ENCODE peak calls at places on chromosomes 7 and 10, in six cellular contexts. P is mammary epithelial cell; J is AG04450; H is fibroblast of mammary gland; V is ovary; X is CD4-positive, alpha-beta T cell. K is an unnamed sample.

GRCh38 chr7:129828989-129829676 is 123.6 kb downstream of the UBE2H start:
- DNase-seq in H (peak; percentile 37), X (no peak), J (no peak), V (no peak), P (peak; percentile 31), K (peak; percentile 63)

GRCh38 chr10:29473411-29474100 is 161.2 kb downstream of the SVIL start:
- DNase-seq in X (no peak), P (no peak), J (no peak), V (no peak), H (no peak), K (no peak)

GRCh38 chr7:108385834-108386422 is 70.3 kb downstream of the NRCAM start:
- DNase-seq in P (no peak), V (no peak), J (no peak), X (no peak), H (no peak), K (no peak)

GRCh38 chr10:14684363-14684762 is 90.3 kb downstream of the FAM107B start:
- DNase-seq in V (no peak), X (no peak), P (no peak), J (no peak), H (peak; percentile 11), K (no peak)

GRCh38 chr10:62699148-62699547 is 105.4 kb upstream of the ADO start:
- DNase-seq in J (no peak), H (peak; percentile 1), P (no peak), V (no peak), X (no peak), K (no peak)

GRCh38 chr10:118835682-118836326 is 81.0 kb upstream of the CACUL1 start:
- DNase-seq in J (no peak), H (peak; percentile 63), V (peak; percentile 45), X (no peak), P (peak; percentile 96), K (peak; percentile 97)

GRCh38 chr7:1100886-1101579 is 13.1 kb downstream of the GPER1 start:
- DNase-seq in P (no peak), X (no peak), V (no peak), J (no peak), H (no peak), K (no peak)

GRCh38 chr7:130639391-130639790 is 29.2 kb downstream of the COPG2 start:
- DNase-seq in P (no peak), V (no peak), H (peak; percentile 8), J (no peak), X (no peak), K (no peak)

GRCh38 chr7:117202511-117202910 is 120.3 kb downstream of the WNT2 start:
- DNase-seq in J (no peak), V (no peak), P (peak; percentile 12), X (no peak), H (peak; percentile 61), K (peak; percentile 42)

GRCh38 chr10:30228638-30229037 is 120.4 kb downstream of the MTPAP start:
- DNase-seq in J (no peak), P (no peak), V (no peak), X (no peak), H (no peak), K (no peak)

DNA sequence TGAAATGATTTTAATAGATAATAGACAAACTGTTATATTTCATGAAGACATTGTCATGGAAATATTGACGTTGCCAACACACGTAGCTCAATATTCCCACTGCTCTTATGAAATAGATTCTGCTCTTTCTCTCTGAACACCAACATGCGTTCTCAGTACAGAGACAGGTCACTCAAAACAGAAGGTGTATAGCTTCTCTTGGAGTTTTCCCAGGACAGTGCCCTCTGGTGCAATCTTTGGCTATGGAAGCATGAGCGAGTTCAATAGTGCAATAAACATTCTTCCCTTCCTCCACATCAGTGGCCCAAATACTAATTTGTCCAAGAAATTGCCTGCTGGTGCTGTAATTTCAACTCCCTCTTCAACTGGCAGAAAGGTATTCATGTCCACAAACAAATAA is 145.3 kb downstream of the MAGI2 start:
- DNase-seq in J (no peak), P (peak; percentile 40), H (peak; percentile 39), V (no peak), X (no peak), K (peak; percentile 31)
- TF ChIP-seq CTCF in J (no peak), P (peak; percentile 21), H (peak; percentile 17), V (no peak), X (no peak), K (peak; percentile 21)

GRCh38 chr10:84352251-84352842 is 24.0 kb downstream of the CCSER2 start:
- DNase-seq in X (peak; percentile 48), H (peak; percentile 71), V (no peak), J (no peak), P (peak; percentile 62), K (peak; percentile 77)
- TF ChIP-seq CTCF in X (peak; percentile 70), H (peak; percentile 94), V (peak; percentile 17), J (peak; percentile 78), P (peak; percentile 93), K (peak; percentile 78)

GRCh38 chr7:36082910-36083309 is 70.1 kb upstream of the EEPD1 start:
- DNase-seq in J (no peak), H (no peak), P (no peak), V (no peak), X (no peak), K (no peak)
- TF ChIP-seq CTCF in J (peak; percentile 1), H (no peak), P (no peak), V (no peak), X (no peak), K (no peak)

GRCh38 chr7:158407581-158408331 is 179.9 kb downstream of the PTPRN2 start:
- DNase-seq in J (no peak), V (no peak), H (peak; percentile 40), X (no peak), P (peak; percentile 11), K (peak; percentile 75)
- TF ChIP-seq CTCF in J (no peak), V (no peak), H (peak; percentile 8), X (no peak), P (peak; percentile 23), K (peak; percentile 61)

GRCh38 chr7:45102785-45103712 is 8.4 kb downstream of the TBRG4 start:
- DNase-seq in X (no peak), H (no peak), P (no peak), V (no peak), J (no peak), K (no peak)
- TF ChIP-seq CTCF in X (no peak), H (no peak), P (no peak), V (no peak), J (no peak), K (no peak)

GRCh38 chr10:91816986-91817385 is 18.8 kb downstream of the TNKS2 start:
- DNase-seq in H (no peak), X (no peak), P (no peak), V (no peak), J (no peak), K (no peak)

GRCh38 chr10:91813251-91813650 is 15.0 kb downstream of the TNKS2 start:
- DNase-seq in H (no peak), P (no peak), V (no peak), J (no peak), X (no peak), K (no peak)
- TF ChIP-seq CTCF in H (no peak), P (no peak), V (no peak), J (no peak), X (no peak), K (no peak)

GRCh38 chr7:42186181-42186580 is 50.8 kb downstream of the GLI3 start:
- DNase-seq in H (no peak), J (no peak), V (no peak), P (no peak), X (no peak), K (peak; percentile 18)
- TF ChIP-seq CTCF in H (peak; percentile 46), J (peak; percentile 39), V (no peak), P (peak; percentile 45), X (no peak), K (peak; percentile 65)

DNA sequence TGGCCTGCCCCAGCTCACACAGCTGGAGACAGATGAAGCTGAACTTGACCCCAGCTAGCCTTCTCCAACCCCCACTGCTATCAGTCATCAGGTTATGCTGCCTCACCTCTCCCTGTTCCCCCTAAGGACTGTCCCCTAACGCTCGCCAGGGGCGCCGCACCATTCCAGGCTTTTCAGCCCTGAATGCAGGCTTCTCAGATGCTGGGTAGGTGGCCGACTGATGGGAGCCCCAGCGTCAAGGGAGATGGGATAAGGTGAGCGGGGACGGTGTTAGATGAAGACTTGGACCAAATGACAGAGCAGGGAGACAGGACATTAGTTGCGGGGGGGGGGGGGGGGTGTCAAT is 15.8 kb upstream of the OPALIN start:
- DNase-seq in X (no peak), H (no peak), J (no peak), P (no peak), V (no peak), K (no peak)
- TF ChIP-seq CTCF in X (no peak), H (no peak), J (no peak), P (no peak), V (no peak), K (no peak)

DNA sequence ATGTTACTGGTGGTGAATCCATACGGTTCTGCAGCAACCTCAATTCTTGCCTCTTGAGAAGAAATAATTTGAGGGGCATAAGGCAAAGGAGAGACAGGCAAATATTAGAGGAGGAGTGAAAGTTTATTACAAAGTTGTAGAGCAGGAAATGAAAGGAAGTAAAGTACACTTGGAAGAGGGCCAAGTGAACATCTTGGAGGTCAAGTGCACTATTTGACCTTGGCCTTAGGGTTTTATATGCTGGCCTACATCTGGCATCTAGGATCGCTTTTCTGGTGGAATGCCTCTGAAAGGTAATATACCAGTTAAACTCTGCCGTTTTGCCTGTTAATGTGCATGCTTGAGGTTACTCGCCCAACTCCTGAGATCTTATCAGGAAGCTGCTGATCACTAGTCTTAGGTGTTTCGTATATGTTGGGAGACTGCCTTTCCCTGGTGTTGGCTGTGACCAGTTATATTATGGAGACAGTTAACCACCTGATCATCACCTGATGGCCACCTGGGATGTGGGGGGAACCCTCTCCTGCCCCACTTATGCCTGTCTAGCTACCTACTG is 66.1 kb upstream of the CYP2C18 start:
- DNase-seq in H (no peak), V (no peak), P (peak; percentile 14), X (no peak), J (no peak), K (no peak)
- TF ChIP-seq CTCF in H (no peak), V (no peak), P (no peak), X (no peak), J (no peak), K (no peak)

GRCh38 chr7:138074121-138074520 is 2.1 kb upstream of the AKR1D1 start:
- DNase-seq in P (peak; percentile 65), X (no peak), H (no peak), J (no peak), V (no peak), K (peak; percentile 80)

GRCh38 chr7:138075350-138075749 is 909 bp upstream of the AKR1D1 start:
- DNase-seq in V (no peak), P (no peak), J (no peak), H (no peak), X (no peak), K (no peak)

GRCh38 chr7:138077809-138078208 is 1.6 kb downstream of the AKR1D1 start:
- DNase-seq in P (peak; percentile 30), H (no peak), X (no peak), J (no peak), V (no peak), K (peak; percentile 66)

GRCh38 chr7:138074540-138074939 is 1.7 kb upstream of the AKR1D1 start:
- DNase-seq in J (no peak), V (no peak), X (no peak), H (no peak), P (peak; percentile 13), K (peak; percentile 28)

GRCh38 chr7:138076196-138076595 is at the start of gene AKR1D1:
- DNase-seq in H (no peak), V (no peak), P (no peak), X (no peak), J (no peak), K (no peak)
- TF ChIP-seq CTCF in H (no peak), V (no peak), P (no peak), X (no peak), J (no peak), K (no peak)